ENCODE peak calls at places on chromosomes 4 and X, in seven cellular contexts. One of them, this sample, is unnamed.

GRCh38 chrX:19156223-19156622 is 34.0 kb upstream of the ADGRG2 start:
- DNase-seq in T-helper 2 cell treated with Interferon-gamma antibody and Interleukin-4, amounts not matched to agents 5 μg/mL and 100 μg/mL, for 36 hours: no peak
- DNase-seq in T follicular helper cell: no peak
- DNase-seq in nucleus accumbens: no peak
- DNase-seq in dorsolateral prefrontal cortex: no peak
- DNase-seq in right lobe of liver: no peak
- DNase-seq in WTC11: peak; percentile 12
- DNase-seq in this sample: no peak

GRCh38 chr4:89497517-89498308 is 190.1 kb upstream of the GPRIN3 start:
- DNase-seq in T-helper 2 cell treated with Interferon-gamma antibody and Interleukin-4, amounts not matched to agents 5 μg/mL and 100 μg/mL, for 36 hours: no peak
- DNase-seq in T follicular helper cell: no peak
- DNase-seq in nucleus accumbens: no peak
- DNase-seq in dorsolateral prefrontal cortex: no peak
- DNase-seq in right lobe of liver: no peak
- DNase-seq in WTC11: no peak
- DNase-seq in this sample: no peak

GRCh38 chr4:140388015-140388414 is 14.6 kb downstream of the SCOC start:
- DNase-seq in T-helper 2 cell treated with Interferon-gamma antibody and Interleukin-4, amounts not matched to agents 5 μg/mL and 100 μg/mL, for 36 hours: no peak
- DNase-seq in T follicular helper cell: no peak
- DNase-seq in nucleus accumbens: no peak
- DNase-seq in dorsolateral prefrontal cortex: no peak
- DNase-seq in right lobe of liver: no peak
- DNase-seq in WTC11: no peak
- DNase-seq in this sample: no peak

GRCh38 chr4:88177981-88178632 is 19.7 kb upstream of the ABCG2 start:
- DNase-seq in T-helper 2 cell treated with Interferon-gamma antibody and Interleukin-4, amounts not matched to agents 5 μg/mL and 100 μg/mL, for 36 hours: no peak
- DNase-seq in T follicular helper cell: no peak
- DNase-seq in nucleus accumbens: no peak
- DNase-seq in dorsolateral prefrontal cortex: no peak
- DNase-seq in right lobe of liver: no peak
- DNase-seq in WTC11: peak; percentile 64
- DNase-seq in this sample: peak; percentile 97

GRCh38 chr4:89119836-89120235 is 8.5 kb downstream of the TIGD2 start:
- DNase-seq in T-helper 2 cell treated with Interferon-gamma antibody and Interleukin-4, amounts not matched to agents 5 μg/mL and 100 μg/mL, for 36 hours: no peak
- DNase-seq in T follicular helper cell: no peak
- DNase-seq in nucleus accumbens: no peak
- DNase-seq in dorsolateral prefrontal cortex: no peak
- DNase-seq in right lobe of liver: no peak
- DNase-seq in WTC11: no peak
- DNase-seq in this sample: no peak

GRCh38 chr4:187236491-187236890 is 512.8 kb upstream of the FAT1 start:
- DNase-seq in T-helper 2 cell treated with Interferon-gamma antibody and Interleukin-4, amounts not matched to agents 5 μg/mL and 100 μg/mL, for 36 hours: no peak
- DNase-seq in T follicular helper cell: no peak
- DNase-seq in nucleus accumbens: no peak
- DNase-seq in dorsolateral prefrontal cortex: no peak
- DNase-seq in right lobe of liver: no peak
- DNase-seq in WTC11: no peak
- DNase-seq in this sample: no peak

GRCh38 chr4:20444599-20445337 is 193.1 kb downstream of the SLIT2 start:
- DNase-seq in T-helper 2 cell treated with Interferon-gamma antibody and Interleukin-4, amounts not matched to agents 5 μg/mL and 100 μg/mL, for 36 hours: no peak
- DNase-seq in T follicular helper cell: no peak
- DNase-seq in nucleus accumbens: no peak
- DNase-seq in dorsolateral prefrontal cortex: no peak
- DNase-seq in right lobe of liver: no peak
- DNase-seq in WTC11: no peak
- DNase-seq in this sample: no peak

GRCh38 chrX:72348247-72348979 is 42.7 kb upstream of the CITED1 start:
- DNase-seq in T-helper 2 cell treated with Interferon-gamma antibody and Interleukin-4, amounts not matched to agents 5 μg/mL and 100 μg/mL, for 36 hours: peak; percentile 16
- DNase-seq in T follicular helper cell: no peak
- DNase-seq in nucleus accumbens: no peak
- DNase-seq in dorsolateral prefrontal cortex: no peak
- DNase-seq in right lobe of liver: no peak
- DNase-seq in WTC11: no peak
- DNase-seq in this sample: no peak

GRCh38 chrX:2785538-2785937 is 33.7 kb downstream of the XG start:
- DNase-seq in T-helper 2 cell treated with Interferon-gamma antibody and Interleukin-4, amounts not matched to agents 5 μg/mL and 100 μg/mL, for 36 hours: no peak
- DNase-seq in T follicular helper cell: no peak
- DNase-seq in nucleus accumbens: no peak
- DNase-seq in dorsolateral prefrontal cortex: no peak
- DNase-seq in right lobe of liver: no peak
- DNase-seq in WTC11: no peak
- DNase-seq in this sample: no peak

GRCh38 chr4:76373919-76374552 is 46.9 kb downstream of the CCDC158 start:
- DNase-seq in T-helper 2 cell treated with Interferon-gamma antibody and Interleukin-4, amounts not matched to agents 5 μg/mL and 100 μg/mL, for 36 hours: no peak
- DNase-seq in T follicular helper cell: no peak
- DNase-seq in nucleus accumbens: no peak
- DNase-seq in dorsolateral prefrontal cortex: no peak
- DNase-seq in right lobe of liver: no peak
- DNase-seq in WTC11: no peak
- DNase-seq in this sample: no peak

GRCh38 chr4:138869165-138869564 is 146.4 kb upstream of the NOCT start:
- DNase-seq in T-helper 2 cell treated with Interferon-gamma antibody and Interleukin-4, amounts not matched to agents 5 μg/mL and 100 μg/mL, for 36 hours: no peak
- DNase-seq in T follicular helper cell: no peak
- DNase-seq in nucleus accumbens: no peak
- DNase-seq in dorsolateral prefrontal cortex: no peak
- DNase-seq in right lobe of liver: no peak
- DNase-seq in WTC11: no peak
- DNase-seq in this sample: no peak

GRCh38 chr4:33998204-33998603 is 2246.1 kb downstream of the ARAP2 start:
- DNase-seq in T-helper 2 cell treated with Interferon-gamma antibody and Interleukin-4, amounts not matched to agents 5 μg/mL and 100 μg/mL, for 36 hours: no peak
- DNase-seq in T follicular helper cell: no peak
- DNase-seq in nucleus accumbens: no peak
- DNase-seq in dorsolateral prefrontal cortex: no peak
- DNase-seq in right lobe of liver: no peak
- DNase-seq in WTC11: no peak
- DNase-seq in this sample: no peak

GRCh38 chrX:318739-319578 is at the start of gene GTPBP6:
- DNase-seq in T-helper 2 cell treated with Interferon-gamma antibody and Interleukin-4, amounts not matched to agents 5 μg/mL and 100 μg/mL, for 36 hours: peak; percentile 100
- DNase-seq in T follicular helper cell: peak; percentile 99
- DNase-seq in nucleus accumbens: no peak
- DNase-seq in dorsolateral prefrontal cortex: peak; percentile 100
- DNase-seq in right lobe of liver: peak; percentile 100
- DNase-seq in WTC11: peak; percentile 99
- DNase-seq in this sample: peak; percentile 96

GRCh38 chr4:134999169-134999568 is 797.6 kb upstream of the PABPC4L start:
- DNase-seq in T-helper 2 cell treated with Interferon-gamma antibody and Interleukin-4, amounts not matched to agents 5 μg/mL and 100 μg/mL, for 36 hours: no peak
- DNase-seq in T follicular helper cell: no peak
- DNase-seq in nucleus accumbens: no peak
- DNase-seq in dorsolateral prefrontal cortex: no peak
- DNase-seq in right lobe of liver: no peak
- DNase-seq in WTC11: no peak
- DNase-seq in this sample: no peak

GRCh38 chr4:167622481-167623240 is 388.4 kb upstream of the SPOCK3 start:
- DNase-seq in T-helper 2 cell treated with Interferon-gamma antibody and Interleukin-4, amounts not matched to agents 5 μg/mL and 100 μg/mL, for 36 hours: peak; percentile 7
- DNase-seq in T follicular helper cell: no peak
- DNase-seq in nucleus accumbens: peak; percentile 6
- DNase-seq in dorsolateral prefrontal cortex: peak; percentile 62
- DNase-seq in right lobe of liver: peak; percentile 56
- DNase-seq in WTC11: peak; percentile 70
- DNase-seq in this sample: peak; percentile 17

GRCh38 chr4:53477666-53478065 is 100.2 kb downstream of the FIP1L1 start:
- DNase-seq in T-helper 2 cell treated with Interferon-gamma antibody and Interleukin-4, amounts not matched to agents 5 μg/mL and 100 μg/mL, for 36 hours: no peak
- DNase-seq in T follicular helper cell: no peak
- DNase-seq in nucleus accumbens: no peak
- DNase-seq in dorsolateral prefrontal cortex: no peak
- DNase-seq in right lobe of liver: no peak
- DNase-seq in WTC11: no peak
- DNase-seq in this sample: no peak

GRCh38 chr4:150501983-150502382 is 80.0 kb upstream of the MAB21L2 start:
- DNase-seq in T-helper 2 cell treated with Interferon-gamma antibody and Interleukin-4, amounts not matched to agents 5 μg/mL and 100 μg/mL, for 36 hours: no peak
- DNase-seq in T follicular helper cell: no peak
- DNase-seq in nucleus accumbens: no peak
- DNase-seq in dorsolateral prefrontal cortex: no peak
- DNase-seq in right lobe of liver: no peak
- DNase-seq in WTC11: no peak
- DNase-seq in this sample: no peak

GRCh38 chrX:103480526-103480925 is 38.8 kb downstream of the RAB40A start:
- DNase-seq in T-helper 2 cell treated with Interferon-gamma antibody and Interleukin-4, amounts not matched to agents 5 μg/mL and 100 μg/mL, for 36 hours: no peak
- DNase-seq in T follicular helper cell: no peak
- DNase-seq in nucleus accumbens: no peak
- DNase-seq in dorsolateral prefrontal cortex: no peak
- DNase-seq in right lobe of liver: no peak
- DNase-seq in WTC11: no peak
- DNase-seq in this sample: no peak

GRCh38 chr4:155811171-155811570 is 52.4 kb downstream of the GUCY1B1 start:
- DNase-seq in T-helper 2 cell treated with Interferon-gamma antibody and Interleukin-4, amounts not matched to agents 5 μg/mL and 100 μg/mL, for 36 hours: no peak
- DNase-seq in T follicular helper cell: no peak
- DNase-seq in nucleus accumbens: no peak
- DNase-seq in dorsolateral prefrontal cortex: no peak
- DNase-seq in right lobe of liver: no peak
- DNase-seq in WTC11: no peak
- DNase-seq in this sample: no peak

GRCh38 chrX:117839544-117839943 is 277.1 kb downstream of the KLHL13 start:
- DNase-seq in T-helper 2 cell treated with Interferon-gamma antibody and Interleukin-4, amounts not matched to agents 5 μg/mL and 100 μg/mL, for 36 hours: no peak
- DNase-seq in T follicular helper cell: no peak
- DNase-seq in nucleus accumbens: no peak
- DNase-seq in dorsolateral prefrontal cortex: no peak
- DNase-seq in right lobe of liver: no peak
- DNase-seq in WTC11: no peak
- DNase-seq in this sample: no peak